ENCODE peak calls at places on chromosomes 12 and 14, in eight cellular contexts. A is GM12878, Y is PC-3, U is mammary epithelial cell, F is neural progenitor cell, B is HepG2, W is GM23248, X is OCI-LY7. N is an unnamed sample.
A peak's percentile ranks its signal among the peaks of the same experiment; 100 is the strongest.

GRCh38 chr12:112906712-112907414 is at the start of gene OAS1:
- DNase-seq in A (peak; percentile 89), Y (peak; percentile 70), U (peak; percentile 61), F (peak; percentile 7), B (peak; percentile 72), W (peak; percentile 51), X (peak; percentile 80), N (peak; percentile 75)

GRCh38 chr12:6316921-6317692 is 6.6 kb downstream of the PLEKHG6 start:
- DNase-seq in A (no peak), Y (no peak), U (no peak), F (no peak), B (no peak), W (no peak), X (no peak), N (no peak)

GRCh38 chr12:27531916-27532315 is 7.9 kb downstream of the PPFIBP1 start:
- DNase-seq in A (no peak), Y (no peak), U (no peak), F (no peak), B (no peak), W (peak; percentile 35), X (no peak), N (no peak)

GRCh38 chr12:94012508-94013044 is 135.8 kb upstream of the PLXNC1 start:
- DNase-seq in A (no peak), Y (no peak), U (no peak), F (no peak), B (no peak), W (no peak), X (no peak), N (no peak)

GRCh38 chr14:73829526-73830431 is 21.9 kb upstream of the PTGR2 start:
- DNase-seq in A (peak; percentile 49), Y (peak; percentile 65), U (peak; percentile 37), F (no peak), B (peak; percentile 45), W (peak; percentile 89), X (no peak), N (peak; percentile 40)

GRCh38 chr12:43099691-43100163 is 452.3 kb downstream of the ADAMTS20 start:
- DNase-seq in A (no peak), Y (no peak), U (no peak), F (no peak), B (no peak), W (peak; percentile 22), X (no peak), N (no peak)

GRCh38 chr14:62077676-62078261 is 315.5 kb downstream of the SNAPC1 start:
- DNase-seq in A (peak; percentile 41), Y (no peak), U (no peak), F (no peak), B (no peak), W (no peak), X (peak; percentile 70), N (no peak)

GRCh38 chr12:82415402-82415801 is 57.1 kb downstream of the METTL25 start:
- DNase-seq in A (no peak), Y (no peak), U (peak; percentile 60), F (no peak), B (no peak), W (peak; percentile 46), X (no peak), N (no peak)

GRCh38 chr12:98425859-98426258 is 89.5 kb upstream of the TMPO start:
- DNase-seq in A (no peak), Y (no peak), U (no peak), F (no peak), B (no peak), W (no peak), X (no peak), N (no peak)
- H2AFZ ChIP-seq in A (no peak overlapping the region), Y (no peak overlapping the region), U (no peak overlapping the region), F (no peak overlapping the region), B (no peak overlapping the region), W (peak overlapping the region; percentile 20), X (no peak overlapping the region), N (no peak overlapping the region)

DNA sequence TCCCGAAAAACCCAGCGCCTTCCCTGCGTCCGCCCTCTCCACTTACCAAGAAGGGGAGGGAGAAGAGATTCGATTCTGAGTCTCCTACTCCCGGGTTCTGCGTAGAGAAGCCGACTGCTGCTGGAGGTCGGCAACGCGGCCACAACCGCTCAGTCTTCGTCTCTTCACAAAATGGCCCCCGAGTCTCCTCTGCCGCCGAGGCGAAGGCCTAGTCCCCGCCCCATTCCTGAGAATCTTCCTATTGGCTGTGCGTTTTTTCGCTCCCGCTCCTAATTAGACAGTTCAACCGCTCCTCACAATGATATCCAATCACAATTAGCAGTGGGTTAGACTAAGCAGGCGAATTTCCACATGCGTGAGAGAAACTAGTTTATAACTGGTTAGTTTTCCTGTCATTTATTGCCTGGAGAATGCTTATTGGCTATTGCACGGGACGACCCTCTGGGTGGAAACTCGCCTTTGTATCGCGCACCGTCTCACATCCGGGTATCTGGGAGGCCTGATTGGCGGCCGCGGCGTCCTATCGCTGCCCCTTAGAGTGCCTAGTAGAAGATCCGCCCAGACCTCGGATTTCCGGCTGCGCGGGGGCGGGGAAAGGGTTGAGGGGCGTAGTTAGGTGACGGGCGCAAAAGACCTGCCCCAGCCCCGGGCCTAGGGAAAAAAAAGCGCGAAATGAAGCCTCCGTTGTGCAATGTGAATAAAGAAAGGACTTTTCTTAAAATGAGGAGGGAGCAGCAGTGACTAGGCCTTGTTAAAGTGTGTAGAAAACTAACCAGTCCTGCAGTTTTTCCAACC is at the start of gene HNRNPC:
- DNase-seq in A (peak; percentile 100), Y (peak; percentile 100), U (peak; percentile 100), F (peak; percentile 99), B (peak; percentile 100), W (peak; percentile 98), X (peak; percentile 100), N (peak; percentile 100)
- H2AFZ ChIP-seq in A (peak within 1 kb of the TSS; percentile 87), Y (peak within 1 kb of the TSS; percentile 94), U (peak within 1 kb of the TSS; percentile 98), F (peak within 1 kb of the TSS; percentile 43), B (peak within 1 kb of the TSS; percentile 93), W (peak within 1 kb of the TSS; percentile 99), X (peak within 1 kb of the TSS; percentile 57), N (peak within 1 kb of the TSS; percentile 99)

GRCh38 chr14:23378612-23379220 is 1.9 kb downstream of the CMTM5 start:
- DNase-seq in A (no peak), Y (no peak), U (no peak), F (no peak), B (no peak), W (no peak), X (no peak), N (no peak)
- H2AFZ ChIP-seq in A (no peak overlapping the region), Y (no peak overlapping the region), U (no peak overlapping the region), F (no peak overlapping the region), B (no peak overlapping the region), W (no peak overlapping the region), X (no peak overlapping the region), N (no peak overlapping the region)

GRCh38 chr12:110246690-110247339 is 34.2 kb upstream of the ATP2A2 start:
- DNase-seq in A (no peak), Y (peak; percentile 52), U (no peak), F (no peak), B (no peak), W (no peak), X (no peak), N (no peak)
- H2AFZ ChIP-seq in A (no peak overlapping the region), Y (peak overlapping the region; percentile 59), U (peak overlapping the region; percentile 71), F (no peak overlapping the region), B (no peak overlapping the region), W (no peak overlapping the region), X (no peak overlapping the region), N (no peak overlapping the region)

DNA sequence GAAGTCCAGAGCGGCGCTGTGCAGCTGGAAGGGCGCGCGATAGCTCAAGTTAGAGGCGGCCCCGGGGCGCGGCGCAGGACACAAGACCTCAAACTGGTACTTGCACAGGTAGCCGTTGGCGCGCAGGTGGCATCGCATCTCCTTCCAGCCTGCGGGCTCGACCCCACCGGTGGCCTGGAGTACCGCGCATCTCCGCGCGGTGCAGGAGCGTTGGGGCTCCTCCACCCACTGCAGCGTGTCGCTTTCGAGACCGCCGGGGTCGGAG is 553 bp downstream of the CLEC14A start:
- DNase-seq in A (no peak), Y (no peak), U (no peak), F (no peak), B (no peak), W (no peak), X (no peak), N (no peak)
- H2AFZ ChIP-seq in A (no peak overlapping the region), Y (no peak overlapping the region), U (peak overlapping the region; percentile 13), F (peak overlapping the region; percentile 96), B (no peak overlapping the region), W (peak overlapping the region; percentile 72), X (no peak overlapping the region), N (no peak overlapping the region)

GRCh38 chr12:116492703-116493324 is 66.4 kb upstream of the MAP1LC3B2 start:
- DNase-seq in A (no peak), Y (peak; percentile 98), U (peak; percentile 72), F (no peak), B (no peak), W (peak; percentile 91), X (no peak), N (no peak)

GRCh38 chr12:116498471-116498870 is 60.7 kb upstream of the MAP1LC3B2 start:
- DNase-seq in A (no peak), Y (peak; percentile 72), U (no peak), F (no peak), B (no peak), W (peak; percentile 79), X (no peak), N (no peak)

GRCh38 chr12:116495260-116495659 is 63.9 kb upstream of the MAP1LC3B2 start:
- DNase-seq in A (no peak), Y (peak; percentile 98), U (peak; percentile 55), F (peak; percentile 23), B (no peak), W (peak; percentile 67), X (no peak), N (no peak)

GRCh38 chr12:116502141-116502725 is 56.9 kb upstream of the MAP1LC3B2 start:
- DNase-seq in A (no peak), Y (no peak), U (no peak), F (no peak), B (no peak), W (no peak), X (no peak), N (no peak)

GRCh38 chr12:116497051-116497529 is 62.1 kb upstream of the MAP1LC3B2 start:
- DNase-seq in A (no peak), Y (no peak), U (peak; percentile 87), F (peak; percentile 25), B (no peak), W (no peak), X (no peak), N (no peak)
- H2AFZ ChIP-seq in A (no peak overlapping the region), Y (no peak overlapping the region), U (peak overlapping the region; percentile 84), F (peak overlapping the region; percentile 72), B (no peak overlapping the region), W (no peak overlapping the region), X (no peak overlapping the region), N (no peak overlapping the region)

DNA sequence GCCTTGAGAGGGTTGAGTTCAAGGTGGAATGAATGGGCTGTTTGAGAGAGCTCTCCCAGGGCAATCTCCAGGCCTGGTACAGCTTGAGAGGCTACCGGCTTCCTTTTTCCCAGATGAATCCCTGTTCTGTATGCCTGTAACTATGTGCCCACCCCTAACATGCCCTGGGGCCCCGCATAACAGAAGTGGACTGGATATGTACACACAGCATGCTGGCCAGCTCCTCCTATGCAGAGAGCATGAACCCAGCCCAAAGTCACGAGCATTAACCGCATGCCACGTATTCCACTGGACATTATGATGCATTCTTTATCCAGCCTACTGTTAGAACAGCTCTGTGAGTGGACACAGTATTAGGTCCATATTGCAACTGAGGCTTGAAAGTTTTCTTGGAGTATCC is 43.5 kb downstream of the IRF2BPL start:
- DNase-seq in A (no peak), Y (no peak), U (no peak), F (no peak), B (peak; percentile 41), W (no peak), X (no peak), N (no peak)
- H2AFZ ChIP-seq in A (no peak overlapping the region), Y (no peak overlapping the region), U (no peak overlapping the region), F (no peak overlapping the region), B (no peak overlapping the region), W (no peak overlapping the region), X (no peak overlapping the region), N (no peak overlapping the region)